ENCODE peak calls at places on chromosomes 2 and 18, in five cellular contexts. One of them, this sample, is unnamed.

GRCh38 chr2:69846182-69847067 is 17.0 kb downstream of the GMCL1 start:
- DNase-seq in psoas muscle: no peak
- DNase-seq in ovary: no peak
- DNase-seq in Panc1: no peak
- DNase-seq in endodermal cell: no peak
- DNase-seq in this sample: no peak

GRCh38 chr2:159044804-159045286 is 76.4 kb downstream of the TANC1 start:
- DNase-seq in endodermal cell: peak; percentile 65
- DNase-seq in Panc1: no peak
- DNase-seq in ovary: no peak
- DNase-seq in psoas muscle: peak; percentile 22
- DNase-seq in this sample: no peak

GRCh38 chr2:11749646-11750349 is 3.4 kb downstream of the LPIN1 start:
- DNase-seq in psoas muscle: no peak
- DNase-seq in Panc1: no peak
- DNase-seq in ovary: peak; percentile 64
- DNase-seq in endodermal cell: no peak
- DNase-seq in this sample: no peak

GRCh38 chr2:73984203-73984921 is at the start of gene TET3:
- DNase-seq in endodermal cell: peak; percentile 79
- DNase-seq in Panc1: no peak
- DNase-seq in ovary: no peak
- DNase-seq in psoas muscle: peak; percentile 63
- DNase-seq in this sample: no peak

GRCh38 chr18:44636241-44636640 is 44.4 kb upstream of the SETBP1 start:
- DNase-seq in endodermal cell: no peak
- DNase-seq in Panc1: no peak
- DNase-seq in ovary: no peak
- DNase-seq in psoas muscle: no peak
- DNase-seq in this sample: no peak

GRCh38 chr2:240568678-240569522 is 616 bp downstream of the RNPEPL1 start:
- DNase-seq in ovary: peak; percentile 67
- DNase-seq in Panc1: no peak
- DNase-seq in psoas muscle: peak; percentile 74
- DNase-seq in endodermal cell: peak; percentile 76
- DNase-seq in this sample: peak; percentile 41

GRCh38 chr2:24768601-24769000 is 24.6 kb downstream of the PTRHD1 start:
- DNase-seq in endodermal cell: peak; percentile 52
- DNase-seq in ovary: peak; percentile 23
- DNase-seq in psoas muscle: peak; percentile 28
- DNase-seq in Panc1: no peak
- DNase-seq in this sample: peak; percentile 68

GRCh38 chr18:70499218-70499691 is 210.4 kb downstream of the SOCS6 start:
- DNase-seq in psoas muscle: no peak
- DNase-seq in Panc1: no peak
- DNase-seq in ovary: no peak
- DNase-seq in endodermal cell: peak; percentile 65
- DNase-seq in this sample: no peak

GRCh38 chr2:181672255-181673008 is 7.9 kb downstream of the NEUROD1 start:
- DNase-seq in ovary: no peak
- DNase-seq in psoas muscle: no peak
- DNase-seq in endodermal cell: no peak
- DNase-seq in Panc1: no peak
- DNase-seq in this sample: no peak

GRCh38 chr18:21831413-21831831 is 90.8 kb downstream of the MIB1 start:
- DNase-seq in Panc1: no peak
- DNase-seq in psoas muscle: no peak
- DNase-seq in ovary: no peak
- DNase-seq in endodermal cell: no peak
- DNase-seq in this sample: peak; percentile 39

GRCh38 chr2:196040218-196040617 is 28.4 kb downstream of the DNAH7 start:
- DNase-seq in Panc1: no peak
- DNase-seq in endodermal cell: no peak
- DNase-seq in ovary: no peak
- DNase-seq in psoas muscle: no peak
- DNase-seq in this sample: no peak

GRCh38 chr2:240325654-240326031 is 109.8 kb upstream of the GPC1 start:
- DNase-seq in psoas muscle: peak; percentile 53
- DNase-seq in Panc1: no peak
- DNase-seq in ovary: peak; percentile 56
- DNase-seq in endodermal cell: peak; percentile 39
- DNase-seq in this sample: peak; percentile 67

GRCh38 chr18:75586576-75586975 is 159.1 kb upstream of the SMIM21 start:
- DNase-seq in Panc1: no peak
- DNase-seq in ovary: no peak
- DNase-seq in psoas muscle: no peak
- DNase-seq in endodermal cell: no peak
- DNase-seq in this sample: no peak

GRCh38 chr2:5748941-5749731 is 57.0 kb downstream of the SOX11 start:
- DNase-seq in ovary: no peak
- DNase-seq in endodermal cell: no peak
- DNase-seq in psoas muscle: no peak
- DNase-seq in Panc1: no peak
- DNase-seq in this sample: no peak

GRCh38 chr2:116924509-116924908 is 890.0 kb upstream of the DDX18 start:
- DNase-seq in psoas muscle: no peak
- DNase-seq in ovary: no peak
- DNase-seq in Panc1: no peak
- DNase-seq in endodermal cell: no peak
- DNase-seq in this sample: no peak

GRCh38 chr2:142682528-142682927 is 194.9 kb upstream of the KYNU start:
- DNase-seq in Panc1: no peak
- DNase-seq in psoas muscle: no peak
- DNase-seq in endodermal cell: no peak
- DNase-seq in ovary: no peak
- DNase-seq in this sample: no peak

GRCh38 chr2:236818281-236819045 is 248.8 kb downstream of the ACKR3 start:
- DNase-seq in Panc1: no peak
- DNase-seq in ovary: no peak
- DNase-seq in psoas muscle: no peak
- DNase-seq in endodermal cell: no peak
- DNase-seq in this sample: no peak

GRCh38 chr2:223084873-223085272 is 32.9 kb downstream of the KCNE4 start:
- DNase-seq in psoas muscle: peak; percentile 50
- DNase-seq in Panc1: no peak
- DNase-seq in endodermal cell: peak; percentile 61
- DNase-seq in ovary: no peak
- DNase-seq in this sample: no peak

GRCh38 chr2:46179037-46179621 is 118.1 kb upstream of the EPAS1 start:
- DNase-seq in psoas muscle: peak; percentile 59
- DNase-seq in Panc1: no peak
- DNase-seq in ovary: peak; percentile 73
- DNase-seq in endodermal cell: peak; percentile 60
- DNase-seq in this sample: peak; percentile 48

GRCh38 chr2:218033590-218034496 is 31.0 kb upstream of the TNS1 start:
- DNase-seq in psoas muscle: no peak
- DNase-seq in ovary: no peak
- DNase-seq in endodermal cell: peak; percentile 77
- DNase-seq in Panc1: no peak
- DNase-seq in this sample: peak; percentile 65

GRCh38 chr2:121245913-121246312 is 39.1 kb downstream of the TFCP2L1 start:
- DNase-seq in Panc1: no peak
- DNase-seq in endodermal cell: no peak
- DNase-seq in ovary: no peak
- DNase-seq in psoas muscle: no peak
- DNase-seq in this sample: no peak

GRCh38 chr2:119198267-119198840 is 25.3 kb upstream of the STEAP3 start:
- DNase-seq in psoas muscle: no peak
- DNase-seq in ovary: peak; percentile 38
- DNase-seq in endodermal cell: no peak
- DNase-seq in Panc1: no peak
- DNase-seq in this sample: no peak

GRCh38 chr2:101597347-101597944 is 100.1 kb upstream of the MAP4K4 start:
- DNase-seq in ovary: no peak
- DNase-seq in endodermal cell: no peak
- DNase-seq in psoas muscle: no peak
- DNase-seq in Panc1: no peak
- DNase-seq in this sample: no peak

GRCh38 chr2:111900859-111901258 is 2.5 kb downstream of the MERTK start:
- DNase-seq in psoas muscle: no peak
- DNase-seq in ovary: peak; percentile 22
- DNase-seq in Panc1: no peak
- DNase-seq in endodermal cell: peak; percentile 68
- DNase-seq in this sample: no peak

GRCh38 chr2:65539633-65540032 is 107.2 kb upstream of the SPRED2 start:
- DNase-seq in endodermal cell: no peak
- DNase-seq in psoas muscle: no peak
- DNase-seq in Panc1: no peak
- DNase-seq in ovary: no peak
- DNase-seq in this sample: no peak

GRCh38 chr18:2304378-2305175 is 266.7 kb downstream of the METTL4 start:
- DNase-seq in Panc1: no peak
- DNase-seq in ovary: no peak
- DNase-seq in endodermal cell: no peak
- DNase-seq in psoas muscle: no peak
- DNase-seq in this sample: no peak

GRCh38 chr2:205995260-205995659 is 90.7 kb downstream of the INO80D start:
- DNase-seq in Panc1: no peak
- DNase-seq in ovary: no peak
- DNase-seq in endodermal cell: no peak
- DNase-seq in psoas muscle: no peak
- DNase-seq in this sample: no peak

GRCh38 chr2:33011941-33012340 is 65.2 kb downstream of the LTBP1 start:
- DNase-seq in psoas muscle: no peak
- DNase-seq in ovary: no peak
- DNase-seq in Panc1: no peak
- DNase-seq in endodermal cell: no peak
- DNase-seq in this sample: no peak

GRCh38 chr18:70200286-70200685 is 5.2 kb downstream of the RTTN start:
- DNase-seq in endodermal cell: no peak
- DNase-seq in Panc1: no peak
- DNase-seq in ovary: no peak
- DNase-seq in psoas muscle: no peak
- DNase-seq in this sample: no peak

DNA sequence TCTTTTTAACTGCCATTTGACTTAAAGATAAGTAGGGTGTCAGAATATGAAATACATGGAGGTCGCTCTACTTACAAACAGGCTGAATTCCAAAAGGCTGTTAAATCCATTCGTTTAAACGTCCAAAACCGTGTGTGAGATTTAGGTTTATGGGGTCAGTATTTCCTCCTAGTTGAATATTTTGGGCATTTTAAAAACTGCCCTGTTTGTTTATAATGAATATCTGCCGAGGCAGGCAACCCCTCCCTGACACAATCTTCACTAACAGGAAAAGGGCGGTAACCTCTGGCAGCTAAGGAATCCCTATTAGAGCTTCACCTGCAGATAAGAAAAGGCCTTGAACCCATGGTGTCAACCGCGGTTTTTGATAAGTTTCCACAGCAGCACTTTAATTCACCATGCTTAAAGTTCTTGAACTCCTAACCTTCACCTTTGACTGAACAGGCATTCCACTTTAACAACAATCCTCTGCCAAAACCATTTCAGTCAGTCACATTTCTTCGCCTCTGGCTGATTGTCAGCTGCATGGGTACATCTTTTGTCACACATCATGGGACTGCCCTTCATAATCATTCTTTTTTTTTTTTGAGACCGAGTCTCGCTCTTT is 17.8 kb downstream of the TRAK2 start:
- DNase-seq in Panc1: no peak
- DNase-seq in endodermal cell: no peak
- DNase-seq in ovary: no peak
- DNase-seq in psoas muscle: no peak
- DNase-seq in this sample: no peak
- H3K4me1 ChIP-seq in Panc1: no peaks in the 10 kb centered on the region
- H3K4me1 ChIP-seq in endodermal cell: no peaks in the 10 kb centered on the region
- H3K4me1 ChIP-seq in ovary: peaks cover 13% of the 10 kb centered on the region
- H3K4me1 ChIP-seq in psoas muscle: peaks cover 33% of the 10 kb centered on the region
- H3K4me1 ChIP-seq in this sample: peaks cover 28% of the 10 kb centered on the region

GRCh38 chr2:37340637-37341036 is 3.8 kb upstream of the QPCT start:
- DNase-seq in endodermal cell: no peak
- DNase-seq in Panc1: no peak
- DNase-seq in psoas muscle: no peak
- DNase-seq in ovary: no peak
- DNase-seq in this sample: no peak

GRCh38 chr2:37344453-37345361 is at the start of gene QPCT:
- DNase-seq in Panc1: no peak
- DNase-seq in endodermal cell: peak; percentile 51
- DNase-seq in ovary: peak; percentile 31
- DNase-seq in psoas muscle: peak; percentile 56
- DNase-seq in this sample: peak; percentile 77

GRCh38 chr2:37348155-37348554 is 3.7 kb downstream of the QPCT start:
- DNase-seq in psoas muscle: no peak
- DNase-seq in ovary: no peak
- DNase-seq in endodermal cell: no peak
- DNase-seq in Panc1: no peak
- DNase-seq in this sample: no peak

GRCh38 chr2:37342636-37343211 is 1.7 kb upstream of the QPCT start:
- DNase-seq in Panc1: no peak
- DNase-seq in endodermal cell: peak; percentile 67
- DNase-seq in ovary: no peak
- DNase-seq in psoas muscle: no peak
- DNase-seq in this sample: no peak

DNA sequence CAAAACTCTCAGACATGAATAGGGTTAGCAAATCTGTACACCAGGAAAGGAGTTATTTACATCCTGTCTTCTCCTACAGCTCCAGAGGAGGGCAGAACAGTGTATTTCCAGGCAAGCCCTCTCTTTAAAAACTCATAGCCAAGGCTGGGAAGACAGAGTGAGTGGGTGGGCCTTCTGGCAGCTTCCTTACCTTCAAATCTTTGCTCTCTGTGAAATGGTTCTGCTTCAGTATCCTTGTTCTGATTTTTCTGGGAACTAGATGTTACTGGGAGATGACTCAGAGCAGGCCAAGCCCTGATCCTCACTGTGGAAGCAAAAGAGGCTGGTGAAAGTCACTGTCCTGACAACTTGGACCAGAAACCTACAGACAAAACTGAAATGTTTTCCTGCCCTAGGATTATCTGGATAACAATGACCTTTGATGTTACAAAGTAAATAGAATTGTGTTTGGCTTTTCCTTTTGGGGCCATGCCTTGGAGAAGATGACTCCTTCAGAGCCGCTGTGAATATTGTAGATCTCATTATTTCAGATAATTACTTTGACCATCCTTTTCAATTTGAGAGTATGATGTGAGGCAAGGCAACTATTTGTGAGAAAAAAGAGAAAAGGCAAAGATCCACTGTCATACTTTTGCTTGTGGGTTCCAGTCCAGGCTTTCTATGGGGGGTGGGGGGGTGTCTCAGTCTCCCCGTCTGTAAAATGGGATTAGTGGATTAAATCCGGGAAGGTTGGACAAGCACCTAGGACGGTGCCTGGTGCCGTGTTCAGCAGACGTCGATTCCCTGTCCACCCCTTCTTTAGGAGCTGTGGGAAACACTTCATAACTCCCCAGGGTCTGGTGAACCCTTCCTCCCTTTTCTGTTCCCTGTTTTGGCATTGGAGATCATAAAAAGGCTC is 644 bp upstream of the QPCT start:
- DNase-seq in ovary: peak; percentile 22
- DNase-seq in endodermal cell: peak; percentile 67
- DNase-seq in Panc1: no peak
- DNase-seq in psoas muscle: no peak
- DNase-seq in this sample: no peak
- TF ChIP-seq CTCF in ovary: no peak
- TF ChIP-seq CTCF in endodermal cell: peak; percentile 73
- TF ChIP-seq CTCF in Panc1: peak; percentile 53
- TF ChIP-seq CTCF in psoas muscle: peak; percentile 32
- TF ChIP-seq CTCF in this sample: no peak

GRCh38 chr18:3552305-3552704 is 102.3 kb downstream of the TGIF1 start:
- DNase-seq in ovary: no peak
- DNase-seq in Panc1: no peak
- DNase-seq in psoas muscle: no peak
- DNase-seq in endodermal cell: peak; percentile 55
- DNase-seq in this sample: no peak
- H3K4me3 ChIP-seq in ovary: no peak overlapping the region
- H3K4me3 ChIP-seq in Panc1: no peak overlapping the region
- H3K4me3 ChIP-seq in psoas muscle: no peak overlapping the region
- H3K4me3 ChIP-seq in endodermal cell: no peak overlapping the region
- H3K4me3 ChIP-seq in this sample: no peak overlapping the region

GRCh38 chr2:177231270-177231669 is 18.7 kb downstream of the HNRNPA3 start:
- DNase-seq in Panc1: no peak
- DNase-seq in psoas muscle: no peak
- DNase-seq in ovary: no peak
- DNase-seq in endodermal cell: no peak
- DNase-seq in this sample: no peak
- H3K4me1 ChIP-seq in Panc1: peaks cover 55% of the 10 kb centered on the region
- H3K4me1 ChIP-seq in psoas muscle: peaks cover 43% of the 10 kb centered on the region
- H3K4me1 ChIP-seq in ovary: peaks cover 1% of the 10 kb centered on the region
- H3K4me1 ChIP-seq in endodermal cell: no peaks in the 10 kb centered on the region
- H3K4me1 ChIP-seq in this sample: no peaks in the 10 kb centered on the region

This sample was measured in tibial artery.